ENCODE peak calls at places on chromosomes 6 and 20, in seven cellular contexts. N, D, H, L, U, B and G are unnamed samples.
A peak's percentile ranks its signal among the peaks of the same experiment; 100 is the strongest.

GRCh38 chr6:54629132-54629531 is 217.4 kb upstream of the FAM83B start:
- DNase-seq in U (no peak), N (no peak), B (no peak), L (no peak), H (no peak), D (no peak), G (no peak)

GRCh38 chr6:50217816-50218215 is 168.1 kb upstream of the DEFB112 start:
- DNase-seq in D (no peak), B (no peak), L (no peak), U (no peak), N (no peak), H (no peak), G (no peak)

GRCh38 chr6:139117734-139118133 is 17.1 kb upstream of the HECA start:
- DNase-seq in L (no peak), U (no peak), N (no peak), B (no peak), D (no peak), H (no peak), G (no peak)

GRCh38 chr6:168165373-168165772 is 86.4 kb upstream of the FRMD1 start:
- DNase-seq in L (no peak), B (no peak), N (no peak), D (no peak), U (no peak), H (no peak), G (no peak)

GRCh38 chr20:35146299-35146921 is 726 bp downstream of the EDEM2 start:
- DNase-seq in N (no peak), U (peak; percentile 20), H (no peak), L (peak; percentile 76), D (peak; percentile 56), B (peak; percentile 23), G (no peak)

GRCh38 chr20:43973671-43974450 is 59.2 kb downstream of the TOX2 start:
- DNase-seq in L (no peak), H (no peak), D (no peak), B (no peak), N (no peak), U (no peak), G (no peak)

GRCh38 chr20:48750941-48751620 is 76.7 kb downstream of the PREX1 start:
- DNase-seq in B (peak; percentile 58), N (peak; percentile 77), U (no peak), L (no peak), H (peak; percentile 71), D (peak; percentile 94), G (peak; percentile 57)

GRCh38 chr6:45952546-45952945 is 63.1 kb downstream of the CLIC5 start:
- DNase-seq in H (no peak), N (no peak), U (no peak), D (no peak), B (no peak), L (no peak), G (no peak)

GRCh38 chr20:51695574-51696303 is 72.5 kb downstream of the ATP9A start:
- DNase-seq in B (no peak), L (no peak), H (no peak), N (no peak), U (peak; percentile 42), D (no peak), G (no peak)

GRCh38 chr6:163419413-163420314 is 5.1 kb downstream of the QKI start:
- DNase-seq in B (no peak), D (no peak), U (no peak), H (no peak), N (no peak), L (no peak), G (no peak)

GRCh38 chr6:45555981-45556771 is 178.4 kb upstream of the SUPT3H start:
- DNase-seq in U (no peak), H (peak; percentile 18), B (no peak), N (no peak), L (no peak), D (no peak), G (no peak)

GRCh38 chr6:164378330-164378729 is 931.1 kb downstream of the C6orf118 start:
- DNase-seq in N (no peak), H (no peak), L (no peak), B (no peak), U (no peak), D (no peak), G (no peak)

GRCh38 chr6:24064106-24064505 is 61.9 kb upstream of the NRSN1 start:
- DNase-seq in L (no peak), N (peak; percentile 42), B (no peak), H (no peak), U (no peak), D (no peak), G (no peak)

GRCh38 chr6:52186480-52186879 is 305 bp downstream of the IL17A start:
- DNase-seq in N (no peak), B (no peak), L (no peak), U (no peak), H (no peak), D (no peak), G (no peak)

GRCh38 chr6:37251211-37251610 is 6.4 kb upstream of the TBC1D22B start:
- DNase-seq in N (no peak), H (no peak), D (no peak), U (peak; percentile 51), L (no peak), B (no peak), G (no peak)

GRCh38 chr20:36334281-36335075 is 28.3 kb downstream of the DLGAP4 start:
- DNase-seq in N (no peak), H (no peak), B (no peak), D (no peak), U (no peak), L (peak; percentile 38), G (no peak)

GRCh38 chr6:53189554-53189953 is 40.9 kb upstream of the GCM1 start:
- DNase-seq in N (no peak), L (no peak), U (peak; percentile 24), B (no peak), H (no peak), D (no peak), G (no peak)

GRCh38 chr6:50925981-50926380 is 107.3 kb downstream of the TFAP2B start:
- DNase-seq in U (no peak), L (no peak), D (no peak), H (no peak), B (no peak), N (no peak), G (no peak)

GRCh38 chr6:24935753-24936152 is at the start of gene RIPOR2:
- DNase-seq in N (no peak), B (peak; percentile 77), D (peak; percentile 85), H (peak; percentile 33), U (no peak), L (no peak), G (peak; percentile 75)

DNA sequence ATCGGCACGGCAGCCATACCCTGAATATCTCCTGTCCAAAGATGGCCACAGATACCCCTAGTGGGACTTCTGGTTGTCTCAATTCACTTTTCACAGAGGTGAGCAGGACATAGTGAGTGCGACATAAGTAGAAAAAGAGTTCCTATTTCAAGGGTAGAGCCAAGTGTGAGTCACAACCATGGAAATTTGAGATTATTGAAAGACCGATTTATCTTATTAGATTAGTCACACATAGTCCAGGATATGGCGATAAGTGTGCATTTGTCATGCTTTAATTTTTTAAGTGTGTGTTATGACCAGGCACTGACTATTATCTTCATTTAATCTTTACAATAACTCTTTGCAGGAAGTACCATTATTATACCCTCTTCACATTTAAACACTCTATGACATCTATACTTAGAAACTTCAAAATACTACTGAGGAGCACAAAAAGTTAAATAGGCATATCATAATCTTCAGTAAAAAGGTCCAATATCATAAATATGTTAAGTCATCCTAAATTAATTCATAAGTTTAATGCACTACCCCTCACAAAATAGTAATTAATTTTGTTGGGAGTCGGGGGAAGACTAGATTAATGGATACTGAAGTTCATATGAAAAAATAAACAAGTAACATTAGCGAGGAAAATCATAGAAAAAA is 13.4 kb upstream of the TNFAIP3 start:
- DNase-seq in H (no peak), D (no peak), L (no peak), U (peak; percentile 89), B (no peak), N (no peak), G (no peak)
- TF ChIP-seq CTCF in H (no peak), D (no peak), L (no peak), U (no peak), B (no peak), N (no peak), G (no peak)

DNA sequence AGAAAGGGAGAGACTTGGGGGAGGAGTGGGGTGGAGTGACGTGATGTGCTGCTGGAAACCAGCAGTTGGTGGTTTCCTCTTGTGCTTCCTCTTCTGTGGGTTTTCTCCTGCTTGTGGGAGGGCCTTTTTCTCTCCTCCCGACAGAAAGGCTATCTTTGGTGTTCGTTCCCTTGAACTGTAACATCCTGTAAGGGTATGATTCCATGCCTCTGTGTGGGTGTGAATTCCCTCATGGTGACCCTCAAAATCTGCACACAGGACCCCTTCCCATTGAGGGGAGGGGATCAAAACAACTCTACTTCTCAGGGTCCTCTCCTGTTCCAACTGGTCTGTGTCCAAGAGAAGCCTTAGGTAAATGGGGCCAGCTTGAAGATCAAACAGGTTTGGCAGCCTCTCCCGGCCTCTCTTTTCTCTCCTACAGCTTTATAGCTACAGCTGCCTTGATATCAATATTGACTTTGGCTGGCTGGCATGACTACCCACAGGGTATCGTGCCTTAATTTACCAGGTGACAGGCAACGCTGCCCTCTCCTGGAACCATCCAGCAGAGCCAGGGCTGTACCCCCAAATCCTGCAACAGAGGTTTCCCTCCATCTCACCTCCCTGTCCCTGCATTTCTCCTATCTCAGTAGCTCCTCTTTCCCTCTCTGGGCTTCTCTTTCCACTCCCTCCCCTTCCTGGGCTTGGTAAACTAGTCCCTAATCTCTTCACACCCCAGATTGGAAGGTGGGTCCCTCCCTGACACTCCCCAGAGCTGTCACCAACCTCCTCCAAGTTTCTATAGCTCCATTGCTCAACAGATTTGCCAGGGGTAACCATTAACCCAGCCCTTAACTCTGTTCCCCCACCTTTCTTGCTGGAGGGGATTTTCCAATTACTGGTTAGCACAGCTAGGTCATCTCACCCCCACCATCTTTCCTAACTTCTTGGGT is 1.5 kb upstream of the MSH5 start:
- DNase-seq in D (peak; percentile 38), U (peak; percentile 71), H (no peak), L (no peak), N (no peak), B (peak; percentile 76), G (peak; percentile 58)
- TF ChIP-seq CTCF in D (peak; percentile 51), U (peak; percentile 58), H (no peak), L (no peak), N (no peak), B (no peak), G (no peak)

GRCh38 chr20:32443386-32443974 is 85.3 kb downstream of the ASXL1 start:
- DNase-seq in L (no peak), D (no peak), N (no peak), U (no peak), B (peak; percentile 50), H (no peak), G (no peak)
- TF ChIP-seq CTCF in L (no peak), D (no peak), N (no peak), U (no peak), B (no peak), H (no peak), G (no peak)

DNA sequence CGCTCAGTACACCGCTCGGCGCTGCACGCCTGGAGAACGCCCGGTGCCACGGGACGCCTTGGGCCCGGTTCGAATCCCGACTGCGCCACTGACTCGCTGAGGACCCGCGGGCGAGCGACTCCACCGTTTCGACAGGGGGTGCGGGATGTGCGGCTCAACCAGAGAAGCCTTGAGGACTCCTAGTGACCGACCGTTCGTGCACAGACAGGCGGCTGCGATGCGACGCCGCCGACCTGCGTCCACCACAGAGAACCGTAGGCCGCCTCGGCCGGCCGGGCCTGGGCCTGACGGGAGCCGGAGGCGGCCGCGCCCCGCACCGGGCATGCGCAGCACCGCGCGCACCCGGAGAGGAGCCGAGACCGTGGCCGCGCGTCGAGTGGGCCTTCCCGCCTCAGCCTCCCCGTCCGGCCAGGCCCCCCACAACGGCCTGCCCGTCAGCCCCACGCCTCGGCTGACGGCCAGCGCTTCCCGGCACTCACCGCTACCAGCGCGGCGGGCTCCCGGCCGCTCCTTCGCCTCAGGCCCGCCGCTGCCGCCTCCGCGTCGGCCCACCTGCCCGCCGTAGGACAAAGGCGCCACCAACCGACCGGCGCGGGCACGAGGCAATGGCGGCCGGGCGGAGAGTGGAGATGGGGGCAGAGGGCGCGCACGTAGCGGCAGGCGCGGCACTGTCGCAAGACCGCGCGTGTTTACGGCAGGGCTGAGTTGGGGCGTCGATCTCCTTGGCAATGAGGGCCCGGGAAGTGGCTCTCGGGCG is at the start of gene NCOA5:
- DNase-seq in D (peak; percentile 97), B (peak; percentile 94), N (peak; percentile 96), U (peak; percentile 89), L (peak; percentile 98), H (peak; percentile 97), G (peak; percentile 91)
- TF ChIP-seq CTCF in D (peak; percentile 25), B (no peak), N (peak; percentile 59), U (peak; percentile 64), L (no peak), H (peak; percentile 32), G (no peak)